ENCODE peak calls at places on chromosome 9, in four cellular contexts. P is fibroblast of the aortic adventitia, A is foreskin fibroblast, S is fibroblast of lung. J is an unnamed sample.

GRCh38 chr9:69584746-69585145 is 87.4 kb downstream of the APBA1 start:
- DNase-seq in P (peak), A (peak), S (no peak), J (no peak)

GRCh38 chr9:117677578-117677977 is 26.6 kb upstream of the TLR4 start:
- DNase-seq in P (peak), A (no peak), S (no peak), J (peak)

GRCh38 chr9:133976191-133976861 is 15.8 kb downstream of the VAV2 start:
- DNase-seq in P (no peak), A (no peak), S (no peak), J (no peak)

GRCh38 chr9:33416996-33417395 is 14.6 kb upstream of the AQP7 start:
- DNase-seq in P (no peak), A (no peak), S (no peak), J (no peak)

GRCh38 chr9:132588501-132589147 is 6.2 kb downstream of the BARHL1 start:
- DNase-seq in P (no peak), A (no peak), S (no peak), J (no peak)

GRCh38 chr9:91795500-91796241 is 154.4 kb downstream of the ROR2 start:
- DNase-seq in P (peak), A (no peak), S (peak), J (no peak)

GRCh38 chr9:98314381-98315066 is 59.1 kb upstream of the TBC1D2 start:
- DNase-seq in P (peak), A (peak), S (peak), J (no peak)

GRCh38 chr9:72579880-72580570 is 58.6 kb downstream of the TMC1 start:
- DNase-seq in P (peak), A (no peak), S (peak), J (peak)

GRCh38 chr9:16721972-16722371 is 148.5 kb downstream of the BNC2 start:
- DNase-seq in P (peak), A (no peak), S (peak), J (no peak)

GRCh38 chr9:104856413-104856941 is 71.5 kb downstream of the ABCA1 start:
- DNase-seq in P (peak), A (no peak), S (peak), J (no peak)

GRCh38 chr9:134324359-134325095 is 1.7 kb upstream of the RXRA start:
- DNase-seq in P (peak), A (no peak), S (no peak), J (no peak)

GRCh38 chr9:89274838-89275237 is 36.2 kb upstream of the CKS2 start:
- DNase-seq in P (peak), A (peak), S (peak), J (peak)

GRCh38 chr9:12859704-12860251 is 85.0 kb downstream of the LURAP1L start:
- DNase-seq in P (peak), A (peak), S (peak), J (peak)

GRCh38 chr9:98429613-98430012 is 174.2 kb upstream of the TBC1D2 start:
- DNase-seq in P (peak), A (peak), S (peak), J (peak)

GRCh38 chr9:95570150-95570549 is 53.4 kb upstream of the PTCH1 start:
- DNase-seq in P (peak), A (peak), S (peak), J (peak)

GRCh38 chr9:37104183-37104889 is 16.0 kb upstream of the ZCCHC7 start:
- DNase-seq in P (peak), A (peak), S (peak), J (peak)

GRCh38 chr9:111016046-111017026 is 21.9 kb downstream of the LPAR1 start:
- DNase-seq in P (peak), A (peak), S (peak), J (peak)

GRCh38 chr9:5492965-5493364 is 17.4 kb upstream of the PDCD1LG2 start:
- DNase-seq in P (no peak), A (no peak), S (no peak), J (no peak)

GRCh38 chr9:120505186-120505585 is 74.8 kb downstream of the CDK5RAP2 start:
- DNase-seq in P (peak), A (peak), S (peak), J (no peak)

GRCh38 chr9:135338546-135338945 is 141.0 kb upstream of the PPP1R26 start:
- DNase-seq in P (no peak), A (no peak), S (no peak), J (no peak)

GRCh38 chr9:95082401-95083084 is 235.0 kb downstream of the FANCC start:
- DNase-seq in P (no peak), A (no peak), S (no peak), J (no peak)

GRCh38 chr9:121718501-121718900 is 67.1 kb downstream of the DAB2IP start:
- DNase-seq in P (no peak), A (no peak), S (no peak), J (no peak)

GRCh38 chr9:35756275-35756742 is 2.2 kb upstream of the MSMP start:
- DNase-seq in P (no peak), A (no peak), S (peak), J (no peak)

GRCh38 chr9:115850548-115851304 is 302.9 kb upstream of the PAPPA start:
- DNase-seq in P (peak), A (peak), S (peak), J (peak)

GRCh38 chr9:31100311-31100710 is 1284.1 kb upstream of the ACO1 start:
- DNase-seq in P (no peak), A (no peak), S (no peak), J (no peak)

GRCh38 chr9:106886111-106887046 is 23.4 kb downstream of the ZNF462 start:
- DNase-seq in P (no peak), A (no peak), S (no peak), J (no peak)

GRCh38 chr9:134590240-134591081 is 51.1 kb upstream of the COL5A1 start:
- DNase-seq in P (peak), A (no peak), S (peak), J (no peak)

GRCh38 chr9:97316904-97317303 is 9.4 kb downstream of the CCDC180 start:
- DNase-seq in P (no peak), A (no peak), S (no peak), J (no peak)

GRCh38 chr9:131282688-131283422 is 6.5 kb upstream of the FAM78A start:
- DNase-seq in P (no peak), A (no peak), S (peak), J (no peak)

GRCh38 chr9:120925535-120926396 is 830 bp downstream of the TRAF1 start:
- DNase-seq in P (peak), A (peak), S (peak), J (peak)

GRCh38 chr9:134602547-134603362 is 38.8 kb upstream of the COL5A1 start:
- DNase-seq in P (peak), A (peak), S (peak), J (peak)

GRCh38 chr9:118891213-118891612 is 478.0 kb downstream of the BRINP1 start:
- DNase-seq in P (no peak), A (no peak), S (no peak), J (no peak)

GRCh38 chr9:97900738-97901565 is 21.3 kb downstream of the TRMO start:
- DNase-seq in P (peak), A (peak), S (peak), J (peak)

GRCh38 chr9:18604971-18605370 is 131.0 kb downstream of the ADAMTSL1 start:
- DNase-seq in P (no peak), A (no peak), S (no peak), J (no peak)

GRCh38 chr9:754150-754931 is 87.2 kb upstream of the DMRT1 start:
- DNase-seq in P (no peak), A (no peak), S (no peak), J (no peak)
- TF ChIP-seq CTCF in P (no peak), A (no peak), S (no peak), J (no peak)

DNA sequence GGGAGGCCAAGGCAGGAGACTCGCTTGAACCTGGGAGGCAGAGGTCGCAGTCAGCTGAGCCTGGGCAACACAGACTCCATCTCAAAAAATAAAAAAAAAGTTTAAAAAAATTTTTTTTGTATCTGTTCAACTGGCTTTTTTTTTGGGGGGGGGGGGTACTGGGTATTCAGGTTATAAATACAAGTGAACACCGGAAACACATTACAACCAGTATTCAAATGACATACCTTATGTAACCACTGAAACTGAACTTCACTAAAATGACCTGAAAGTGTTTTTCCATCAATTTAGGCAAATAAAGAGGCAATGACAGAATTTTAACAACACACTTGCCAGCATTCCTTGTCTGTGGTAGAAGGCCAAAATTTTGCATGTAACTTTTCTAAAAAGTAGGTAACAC is 33.5 kb downstream of the STRBP start:
- DNase-seq in P (no peak), A (no peak), S (no peak), J (no peak)
- H3K4me3 ChIP-seq in P (no peak), A (no peak), S (no peak), J (no peak)

DNA sequence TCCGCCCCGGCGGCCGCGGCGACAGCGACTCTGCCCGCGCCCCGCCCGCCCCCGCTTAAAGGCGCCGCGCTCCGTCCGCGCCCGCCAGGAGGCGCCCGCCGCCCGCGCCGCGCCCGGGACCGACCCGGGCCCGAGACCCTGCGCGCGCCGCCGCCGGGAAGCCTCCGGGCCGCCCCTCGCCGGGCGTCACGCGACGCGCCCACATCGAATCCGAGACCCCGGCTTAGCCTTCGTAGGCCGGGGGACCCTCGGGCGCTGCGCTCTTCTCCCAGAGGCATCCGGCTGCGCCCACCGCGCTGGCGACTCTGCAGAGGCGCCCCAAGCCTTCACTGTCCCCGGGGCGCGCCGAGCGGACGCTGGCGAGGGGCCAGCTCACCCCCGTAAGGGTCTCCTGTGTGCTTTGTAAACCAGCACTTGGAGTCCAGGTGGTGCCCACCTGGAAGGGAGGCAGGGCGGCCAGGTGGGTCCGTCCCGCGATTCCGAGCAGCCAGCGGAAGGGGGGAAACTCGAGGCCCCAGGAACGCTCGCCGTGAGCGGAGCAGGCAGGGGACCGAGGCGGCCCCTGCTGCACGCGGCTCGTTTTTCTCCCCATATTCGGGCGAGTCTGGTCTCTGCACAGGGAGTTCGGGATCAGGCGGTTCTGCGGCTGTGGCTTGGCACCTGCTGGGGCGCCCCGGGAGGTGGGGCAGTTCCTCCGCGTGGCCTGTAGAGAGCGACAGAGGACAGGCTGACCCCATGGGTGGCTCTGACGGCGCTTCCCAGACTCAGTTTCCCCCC is 432 bp upstream of the ABCA2 start:
- DNase-seq in P (peak), A (peak), S (no peak), J (no peak)
- TF ChIP-seq CTCF in P (peak), A (no peak), S (no peak), J (peak)

GRCh38 chr9:130119521-130120206 is 52.5 kb upstream of the NCS1 start:
- DNase-seq in P (no peak), A (no peak), S (no peak), J (no peak)

GRCh38 chr9:130117376-130117775 is 54.8 kb upstream of the NCS1 start:
- DNase-seq in P (no peak), A (no peak), S (no peak), J (peak)

GRCh38 chr9:130116346-130116745 is 55.9 kb upstream of the NCS1 start:
- DNase-seq in P (no peak), A (no peak), S (no peak), J (no peak)

GRCh38 chr9:130118841-130119520 is 53.2 kb upstream of the NCS1 start:
- DNase-seq in P (peak), A (no peak), S (peak), J (peak)

GRCh38 chr9:130117816-130118632 is 54.2 kb upstream of the NCS1 start:
- DNase-seq in P (peak), A (peak), S (peak), J (peak)
- H3K4me3 ChIP-seq in P (no peak), A (no peak), S (no peak), J (no peak)

GRCh38 chr9:114270120-114270975 is 52.5 kb upstream of the ORM1 start:
- DNase-seq in P (no peak), A (no peak), S (no peak), J (no peak)

GRCh38 chr9:114272739-114273431 is 50.0 kb upstream of the ORM1 start:
- DNase-seq in P (no peak), A (no peak), S (no peak), J (no peak)

GRCh38 chr9:114274217-114274616 is 48.7 kb upstream of the ORM1 start:
- DNase-seq in P (no peak), A (no peak), S (no peak), J (no peak)

GRCh38 chr9:114273461-114273881 is 49.4 kb upstream of the ORM1 start:
- DNase-seq in P (no peak), A (no peak), S (no peak), J (no peak)

DNA sequence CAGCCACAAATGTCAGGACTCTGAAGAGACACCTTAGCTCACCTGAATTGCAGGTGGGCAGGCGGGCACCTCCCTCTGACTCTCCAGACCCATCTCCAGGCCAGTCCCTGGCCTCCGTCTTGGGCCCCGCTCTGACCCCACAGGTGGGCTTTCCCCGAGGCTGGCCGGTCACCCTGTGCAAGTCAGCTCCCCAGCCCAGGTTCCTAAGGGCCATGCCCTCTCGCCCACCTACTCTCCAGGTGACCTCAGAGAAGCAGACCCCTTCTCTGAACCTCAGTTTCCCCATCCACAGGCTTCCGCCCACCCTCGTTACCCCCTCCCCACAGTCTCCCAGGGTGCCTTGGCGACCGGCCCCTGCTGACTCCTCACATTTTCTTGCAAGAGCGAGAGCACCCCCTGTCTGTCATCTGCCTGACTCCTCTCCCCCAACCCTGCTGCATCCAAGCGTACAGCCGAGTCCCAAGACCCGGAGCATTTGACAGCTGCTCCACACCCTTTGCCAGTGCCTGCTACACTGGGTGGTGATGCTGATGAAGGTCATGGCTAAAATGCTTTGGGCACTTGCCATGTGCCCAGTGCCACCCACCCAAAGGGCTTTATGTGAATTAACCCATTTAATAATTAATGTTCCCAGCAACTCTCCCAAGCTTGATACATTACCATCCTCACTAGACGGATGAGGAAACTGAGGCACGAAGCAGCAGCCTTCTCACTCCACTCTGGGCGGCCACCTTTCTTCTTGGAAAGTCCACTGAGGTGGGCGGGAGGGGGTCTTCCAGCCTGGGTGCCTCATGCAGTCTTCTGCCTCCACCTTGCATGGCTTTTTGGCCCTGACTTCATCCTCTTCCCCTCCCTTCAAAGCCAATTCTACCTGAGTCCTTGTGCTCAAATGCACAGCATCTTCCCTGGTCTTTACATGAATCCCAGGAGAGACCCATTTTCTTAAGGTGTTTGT is 51.1 kb upstream of the ORM1 start:
- DNase-seq in P (peak), A (no peak), S (peak), J (peak)
- TF ChIP-seq CTCF in P (peak), A (peak), S (peak), J (peak)

GRCh38 chr9:14189578-14189977 is 124.4 kb downstream of the NFIB start:
- DNase-seq in P (no peak), A (no peak), S (no peak), J (no peak)

GRCh38 chr9:14190240-14190639 is 123.7 kb downstream of the NFIB start:
- DNase-seq in P (no peak), A (no peak), S (no peak), J (no peak)

GRCh38 chr9:14186096-14186495 is 127.8 kb downstream of the NFIB start:
- DNase-seq in P (no peak), A (no peak), S (no peak), J (no peak)

GRCh38 chr9:14189146-14189545 is 124.8 kb downstream of the NFIB start:
- DNase-seq in P (no peak), A (no peak), S (no peak), J (no peak)

DNA sequence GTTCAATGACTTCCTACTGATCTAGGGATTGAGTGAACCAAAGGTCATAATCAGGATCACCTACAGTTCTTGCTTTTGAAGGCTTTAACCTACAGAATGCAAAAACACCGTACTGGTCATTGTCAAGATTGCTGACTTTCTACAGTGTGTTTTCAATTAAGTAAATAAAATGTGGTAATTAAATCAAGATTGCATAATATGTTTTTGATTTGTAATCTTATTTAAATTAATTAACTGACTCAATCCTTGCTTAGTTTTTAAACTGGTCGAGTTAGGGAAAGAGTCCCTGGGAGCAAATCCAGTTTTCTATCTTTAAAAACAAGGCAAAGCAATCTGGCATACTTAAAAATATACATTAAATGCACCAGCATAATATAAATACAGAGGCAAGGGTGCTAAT is 125.9 kb downstream of the NFIB start:
- DNase-seq in P (no peak), A (no peak), S (no peak), J (no peak)
- H3K4me3 ChIP-seq in P (no peak), A (no peak), S (no peak), J (no peak)

DNA sequence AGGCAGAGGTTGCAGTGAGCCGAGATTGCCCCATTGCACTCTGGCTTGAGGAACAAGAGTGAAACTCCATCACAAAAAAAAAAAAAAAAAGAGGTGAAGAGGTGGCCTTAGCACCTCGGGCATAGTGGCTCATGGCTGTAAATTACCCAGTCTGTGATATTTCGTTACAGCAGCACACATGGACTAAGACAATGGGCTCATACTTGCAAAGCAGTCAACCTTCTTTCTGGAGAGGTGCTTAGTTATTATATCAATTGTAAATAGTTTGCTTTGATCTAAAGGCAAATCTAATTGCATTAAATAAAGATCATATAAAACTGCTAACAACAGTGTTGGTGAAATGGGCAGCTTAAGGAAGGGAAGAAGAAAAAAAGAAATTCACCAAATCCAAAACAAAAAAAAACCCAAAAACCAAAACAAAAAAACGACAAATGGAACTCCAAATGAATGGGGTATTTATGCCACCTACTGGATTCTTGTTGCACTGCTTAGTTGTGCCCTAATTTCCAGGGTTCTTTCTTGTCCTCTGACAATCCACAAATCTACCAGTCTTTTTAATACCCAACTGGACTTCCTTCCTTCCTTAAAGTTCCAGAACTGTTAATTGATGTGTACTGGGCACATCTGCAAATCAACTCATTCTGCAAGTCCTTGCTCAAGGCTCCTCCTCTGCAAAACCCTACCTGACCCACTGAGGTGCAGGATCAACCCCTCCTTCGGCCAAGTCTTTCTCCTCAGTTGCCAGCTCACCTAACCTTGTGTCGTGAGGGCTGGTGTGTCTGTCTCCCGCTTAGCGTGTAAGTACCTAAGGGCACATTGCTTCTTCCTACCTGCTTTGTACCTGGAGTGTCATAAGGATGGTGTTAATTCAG is 35.0 kb upstream of the DMRT1 start:
- DNase-seq in P (peak), A (peak), S (peak), J (peak)
- TF ChIP-seq CTCF in P (peak), A (peak), S (peak), J (peak)

J was measured in astrocyte of the spinal cord.